ENCODE peak calls at places on chromosomes 5 and 9, in four cellular contexts. F is testis, P is astrocyte of the spinal cord, M is ascending aorta. Z is an unnamed sample.

GRCh38 chr5:6712136-6712581 is 1.1 kb upstream of the TENT4A start:
- DNase-seq in P (peak), M (peak), F (peak), Z (peak)

GRCh38 chr5:176365663-176366574 is 632 bp downstream of the ARL10 start:
- DNase-seq in P (peak), F (peak), M (peak), Z (peak)

GRCh38 chr5:173035904-173036707 is 20.0 kb upstream of the CREBRF start:
- DNase-seq in M (no peak), P (no peak), F (no peak), Z (no peak)

GRCh38 chr5:11046160-11046559 is 285.1 kb upstream of the DAP start:
- DNase-seq in M (no peak), P (no peak), F (peak), Z (no peak)

GRCh38 chr9:109735796-109736195 is 44.2 kb upstream of the PALM2AKAP2 start:
- DNase-seq in F (no peak), P (no peak), M (no peak), Z (no peak)

GRCh38 chr5:1503301-1504243 is 20.2 kb downstream of the LPCAT1 start:
- DNase-seq in P (no peak), M (peak), F (peak), Z (no peak)

GRCh38 chr5:717143-717542 is 24.0 kb upstream of the TPPP start:
- DNase-seq in M (no peak), F (no peak), P (no peak), Z (no peak)

GRCh38 chr5:96434201-96434645 is 1.2 kb upstream of the PCSK1 start:
- DNase-seq in P (peak), M (no peak), F (peak), Z (peak)

GRCh38 chr5:32030226-32030625 is 143.9 kb downstream of the GOLPH3 start:
- DNase-seq in P (no peak), M (no peak), F (no peak), Z (no peak)

GRCh38 chr9:96217358-96217755 is 84.6 kb downstream of the HSD17B3 start:
- DNase-seq in P (no peak), F (peak), M (no peak), Z (no peak)

GRCh38 chr5:103271570-103272289 is 13.2 kb downstream of the MACIR start:
- DNase-seq in F (no peak), M (no peak), P (peak), Z (no peak)

GRCh38 chr5:137199966-137200365 is 299.2 kb downstream of the SPOCK1 start:
- DNase-seq in P (peak), F (no peak), M (no peak), Z (peak)

GRCh38 chr5:74624501-74624900 is 16.0 kb downstream of the ENC1 start:
- DNase-seq in M (no peak), P (no peak), F (no peak), Z (no peak)

GRCh38 chr9:105132576-105132975 is 111.9 kb upstream of the SLC44A1 start:
- DNase-seq in P (peak), M (no peak), F (no peak), Z (peak)

GRCh38 chr5:39100851-39101396 is 26.7 kb upstream of the RICTOR start:
- DNase-seq in F (no peak), M (no peak), P (peak), Z (peak)

GRCh38 chr5:173472164-173472563 is 143.9 kb upstream of the STC2 start:
- DNase-seq in P (peak), F (peak), M (peak), Z (peak)

GRCh38 chr9:70392850-70393249 is 21.6 kb downstream of the KLF9 start:
- DNase-seq in F (no peak), P (no peak), M (peak), Z (no peak)

GRCh38 chr5:100803391-100803790 is 99.7 kb downstream of the ST8SIA4 start:
- DNase-seq in P (peak), M (no peak), F (no peak), Z (no peak)

GRCh38 chr9:129402341-129402739 is 218.6 kb downstream of the C9orf50 start:
- DNase-seq in F (no peak), M (no peak), P (no peak), Z (peak)

GRCh38 chr5:80711938-80712337 is 57.2 kb upstream of the DHFR start:
- DNase-seq in P (peak), F (peak), M (no peak), Z (no peak)

GRCh38 chr9:38734831-38735230 is 14.9 kb upstream of the FAM240B start:
- DNase-seq in M (no peak), F (no peak), P (no peak), Z (no peak)

GRCh38 chr5:55904152-55904551 is 53.0 kb downstream of the IL31RA start:
- DNase-seq in F (no peak), P (peak), M (no peak), Z (peak)
- H3K4me3 ChIP-seq in F (no peak), P (no peak), M (no peak), Z (no peak)

GRCh38 chr9:130931508-130932150 is 7.4 kb downstream of the FIBCD1 start:
- DNase-seq in P (no peak), F (no peak), M (no peak), Z (no peak)

GRCh38 chr9:130933114-130934046 is 5.7 kb downstream of the FIBCD1 start:
- DNase-seq in F (no peak), P (peak), M (no peak), Z (peak)

GRCh38 chr9:130934246-130934645 is 4.8 kb downstream of the FIBCD1 start:
- DNase-seq in P (no peak), F (no peak), M (no peak), Z (no peak)

GRCh38 chr9:130930804-130931349 is 8.2 kb downstream of the FIBCD1 start:
- DNase-seq in F (no peak), P (no peak), M (no peak), Z (no peak)

GRCh38 chr9:130932220-130933069 is 6.6 kb downstream of the FIBCD1 start:
- DNase-seq in F (no peak), M (no peak), P (no peak), Z (peak)
- H3K4me3 ChIP-seq in F (no peak), M (no peak), P (no peak), Z (peak)

GRCh38 chr9:94078086-94078485 is 6.2 kb upstream of the PTPDC1 start:
- DNase-seq in M (no peak), P (no peak), F (no peak), Z (no peak)
- H3K4me3 ChIP-seq in M (no peak), P (no peak), F (no peak), Z (no peak)

GRCh38 chr5:163916376-163916775 is 411.0 kb downstream of the MAT2B start:
- DNase-seq in F (no peak), P (peak), M (no peak), Z (no peak)
- H3K4me3 ChIP-seq in F (no peak), P (no peak), M (no peak), Z (no peak)

GRCh38 chr5:143229426-143229895 is 174.0 kb downstream of the NR3C1 start:
- DNase-seq in F (no peak), M (peak), P (no peak), Z (no peak)
- H3K4me3 ChIP-seq in F (no peak), M (no peak), P (no peak), Z (no peak)

DNA sequence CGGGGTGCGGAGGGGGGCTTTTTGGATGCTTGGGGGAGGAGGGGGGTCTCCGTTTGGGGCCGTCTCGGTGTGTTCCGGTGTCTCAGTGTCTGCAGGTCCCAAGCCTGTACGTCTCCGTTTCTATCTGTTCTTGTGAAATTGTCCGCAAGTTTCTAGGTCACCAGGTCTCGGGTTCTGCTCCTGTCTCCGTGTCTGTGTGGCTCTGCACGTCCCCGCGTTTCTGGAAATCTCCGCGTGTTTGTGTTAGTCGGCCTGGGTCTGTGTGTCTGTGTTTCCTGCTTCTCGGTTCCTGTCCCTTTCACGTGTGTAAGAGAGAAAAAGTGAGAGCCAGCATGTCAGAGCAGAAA is 947 bp downstream of the COL27A1 start:
- DNase-seq in F (no peak), P (no peak), M (no peak), Z (peak)
- H3K4me3 ChIP-seq in F (peak), P (peak), M (peak), Z (peak)

GRCh38 chr9:128323786-128324185 is 1.1 kb downstream of the COQ4 start:
- DNase-seq in M (no peak), P (no peak), F (no peak), Z (no peak)

GRCh38 chr9:128325629-128326028 is 3.0 kb downstream of the COQ4 start:
- DNase-seq in P (no peak), M (no peak), F (no peak), Z (peak)

GRCh38 chr9:128323192-128323730 is 622 bp downstream of the COQ4 start:
- DNase-seq in M (no peak), F (no peak), P (peak), Z (peak)

GRCh38 chr9:128322342-128323191 is at the start of the genes COQ4 and TRUB2:
- DNase-seq in P (peak), M (peak), F (peak), Z (peak)

DNA sequence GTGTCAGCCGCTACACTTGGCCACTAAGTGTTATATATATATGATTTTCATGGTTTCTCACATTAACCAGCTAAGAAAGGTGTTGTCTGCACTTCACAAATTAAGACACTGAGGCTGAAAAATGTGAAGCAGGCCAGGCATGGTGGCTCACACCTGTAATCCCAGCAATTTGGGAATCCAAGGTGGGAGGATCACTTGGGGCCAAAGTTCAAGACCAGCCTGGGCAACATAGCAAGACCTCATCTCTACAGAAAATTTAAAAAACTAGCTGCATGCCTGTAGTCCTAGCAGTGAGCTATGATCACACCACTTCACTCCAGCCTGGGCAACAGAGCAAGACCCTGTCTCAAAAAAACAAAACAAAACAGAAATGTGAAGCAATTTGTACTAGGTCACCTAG is 1.8 kb downstream of the COQ4 start:
- DNase-seq in F (no peak), P (no peak), M (no peak), Z (no peak)
- H3K4me3 ChIP-seq in F (no peak), P (no peak), M (no peak), Z (no peak)

GRCh38 chr9:111914749-111915424 is 18.3 kb downstream of the UGCG start:
- DNase-seq in M (no peak), P (no peak), F (no peak), Z (no peak)
- H3K4me3 ChIP-seq in M (no peak), P (no peak), F (no peak), Z (peak)

GRCh38 chr5:125215593-125215992 is 469.2 kb upstream of the ZNF608 start:
- DNase-seq in M (no peak), F (no peak), P (no peak), Z (no peak)
- H3K4me3 ChIP-seq in M (no peak), F (no peak), P (no peak), Z (no peak)

GRCh38 chr5:33855396-33855795 is 36.4 kb downstream of the ADAMTS12 start:
- DNase-seq in M (no peak), F (no peak), P (no peak), Z (no peak)

GRCh38 chr5:33857037-33857436 is 34.8 kb downstream of the ADAMTS12 start:
- DNase-seq in F (no peak), P (no peak), M (no peak), Z (no peak)

GRCh38 chr5:33852327-33852726 is 39.5 kb downstream of the ADAMTS12 start:
- DNase-seq in M (no peak), P (peak), F (no peak), Z (peak)

GRCh38 chr5:33852837-33853236 is 39.0 kb downstream of the ADAMTS12 start:
- DNase-seq in P (no peak), M (no peak), F (no peak), Z (no peak)

DNA sequence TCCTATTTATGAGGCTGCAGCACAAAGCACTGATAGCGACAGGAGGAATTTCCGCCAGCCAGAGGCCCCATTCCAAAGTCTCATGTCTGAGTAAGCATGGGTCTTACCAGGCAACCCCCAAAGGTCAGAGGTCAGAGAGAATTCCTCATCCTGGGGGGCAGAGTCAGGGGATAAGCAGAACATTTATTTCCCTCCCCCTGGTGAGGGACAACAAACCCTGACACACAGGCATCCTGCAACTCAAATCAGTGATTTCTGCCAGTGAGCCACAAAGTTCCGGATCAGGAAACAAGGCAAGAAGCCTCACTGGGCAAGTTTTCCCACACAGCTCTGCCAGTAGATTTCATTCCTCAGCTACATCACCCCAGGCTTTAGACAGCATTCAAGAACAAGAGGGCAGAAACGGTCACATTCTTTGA is 37.0 kb downstream of the ADAMTS12 start:
- DNase-seq in P (peak), F (peak), M (no peak), Z (peak)
- H3K4me3 ChIP-seq in P (no peak), F (no peak), M (peak), Z (peak)